ENCODE peak calls at places on chromosomes 2 and 18, in seven cellular contexts. O, X, F, K, G, H and Z are unnamed samples.
A peak's percentile ranks its signal among the peaks of the same experiment; 100 is the strongest.

GRCh38 chr2:128395640-128396499 is 77.2 kb upstream of the HS6ST1 start:
- DNase-seq in K (no peak), G (peak; percentile 61), O (no peak), F (no peak), H (no peak), X (no peak), Z (peak; percentile 59)

GRCh38 chr2:46650556-46651001 is 171.2 kb downstream of the TMEM247 start:
- DNase-seq in G (no peak), H (peak; percentile 73), X (peak; percentile 30), F (peak; percentile 65), K (peak; percentile 53), O (peak; percentile 86), Z (no peak)

GRCh38 chr2:10278029-10278762 is 24.5 kb upstream of the HPCAL1 start:
- DNase-seq in O (no peak), G (peak; percentile 87), K (no peak), H (no peak), X (peak; percentile 48), F (no peak), Z (no peak)

GRCh38 chr18:27778441-27778840 is 398.5 kb downstream of the CDH2 start:
- DNase-seq in X (no peak), H (no peak), K (no peak), G (no peak), O (no peak), F (no peak), Z (no peak)

GRCh38 chr18:80148316-80149199 is 39.5 kb downstream of the ADNP2 start:
- DNase-seq in G (no peak), F (no peak), K (no peak), H (no peak), O (no peak), X (no peak), Z (no peak)

GRCh38 chr2:34652636-34653035 is 1053.5 kb upstream of the FAM98A start:
- DNase-seq in H (no peak), G (no peak), F (no peak), K (no peak), X (no peak), O (peak; percentile 1), Z (no peak)

GRCh38 chr2:232668805-232669444 is 28.2 kb upstream of the GIGYF2 start:
- DNase-seq in G (no peak), O (no peak), H (peak; percentile 18), K (no peak), X (no peak), F (no peak), Z (no peak)

GRCh38 chr2:100006516-100006915 is 135.9 kb downstream of the AFF3 start:
- DNase-seq in X (no peak), K (no peak), O (no peak), F (no peak), H (no peak), G (no peak), Z (no peak)

GRCh38 chr2:27735263-27735904 is 36.1 kb upstream of the MRPL33 start:
- DNase-seq in G (peak; percentile 88), X (peak; percentile 23), K (peak; percentile 77), O (no peak), F (peak; percentile 14), H (no peak), Z (peak; percentile 89)

GRCh38 chr18:11994708-11995444 is 13.6 kb downstream of the IMPA2 start:
- DNase-seq in O (no peak), F (no peak), G (peak; percentile 61), K (no peak), X (no peak), H (no peak), Z (no peak)

GRCh38 chr2:88099798-88100488 is 27.9 kb downstream of the FABP1 start:
- DNase-seq in G (no peak), F (no peak), X (peak; percentile 51), O (no peak), H (peak; percentile 79), K (no peak), Z (no peak)